ENCODE peak calls at places on chromosomes 11 and 22, in five cellular contexts. U, B, M, W and P are unnamed samples.

GRCh38 chr11:57311109-57311936 is 13.4 kb downstream of the TNKS1BP1 start:
- DNase-seq in M (peak), W (peak), U (peak), B (peak), P (peak)

GRCh38 chr22:37545703-37546435 is 14.4 kb upstream of the CDC42EP1 start:
- DNase-seq in B (peak), M (peak), W (peak), U (peak), P (peak)

GRCh38 chr11:35954205-35954604 is 10.3 kb downstream of the LDLRAD3 start:
- DNase-seq in B (no peak), M (no peak), W (no peak), U (no peak), P (no peak)

GRCh38 chr22:46387748-46388147 is 52.2 kb downstream of the TRMU start:
- DNase-seq in B (no peak), U (no peak), W (no peak), M (no peak), P (no peak)

GRCh38 chr22:40517631-40518030 is 118.9 kb downstream of the MRTFA start:
- DNase-seq in W (no peak), B (no peak), M (no peak), U (no peak), P (no peak)

GRCh38 chr11:110903830-110904229 is 191.6 kb upstream of the ARHGAP20 start:
- DNase-seq in B (peak), M (no peak), W (no peak), U (no peak), P (no peak)

GRCh38 chr11:64056213-64056785 is 20.6 kb downstream of the FLRT1 start:
- DNase-seq in W (no peak), M (no peak), U (no peak), B (no peak), P (no peak)

GRCh38 chr11:32960553-32961164 is 55.0 kb upstream of the DEPDC7 start:
- DNase-seq in U (no peak), M (peak), W (peak), B (peak), P (no peak)

GRCh38 chr22:31150615-31151014 is 9.4 kb upstream of the RNF185 start:
- DNase-seq in B (no peak), U (no peak), W (no peak), M (peak), P (peak)
- TF ChIP-seq CTCF in B (peak), U (peak), W (peak), M (peak), P (peak)

GRCh38 chr11:4054643-4055042 is 40.0 kb upstream of the RRM1 start:
- DNase-seq in W (no peak), B (no peak), M (no peak), U (no peak), P (no peak)

GRCh38 chr11:4061700-4062099 is 32.9 kb upstream of the RRM1 start:
- DNase-seq in B (no peak), U (no peak), W (no peak), M (no peak), P (no peak)

GRCh38 chr11:4060182-4060923 is 34.2 kb upstream of the RRM1 start:
- DNase-seq in U (no peak), B (peak), M (no peak), W (no peak), P (no peak)

GRCh38 chr11:4063348-4063747 is 31.3 kb upstream of the RRM1 start:
- DNase-seq in M (no peak), B (no peak), W (no peak), U (no peak), P (no peak)

DNA sequence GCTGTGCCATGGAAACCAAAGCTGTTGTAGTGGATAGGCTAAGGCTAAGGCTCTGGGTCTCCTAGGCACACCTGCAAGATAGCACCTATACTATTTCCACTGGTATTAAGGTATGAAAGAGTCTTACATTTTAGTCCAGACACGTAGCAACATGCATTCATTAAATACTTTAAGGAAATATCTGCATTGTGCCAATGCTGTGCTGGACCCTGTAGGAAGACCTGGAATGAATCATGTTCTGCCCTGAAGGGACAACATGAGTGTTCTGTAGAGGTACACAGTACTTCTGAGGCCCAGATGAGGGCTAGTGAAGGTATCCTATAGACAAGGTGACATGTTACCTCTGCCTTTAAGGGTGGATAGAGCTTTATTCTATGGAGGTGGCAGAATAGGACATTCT is 35.2 kb upstream of the RRM1 start:
- DNase-seq in W (no peak), U (no peak), M (no peak), B (no peak), P (no peak)
- TF ChIP-seq CTCF in W (no peak), U (no peak), M (no peak), B (no peak), P (no peak)

GRCh38 chr11:101523634-101524260 is 60.1 kb downstream of the TRPC6 start:
- DNase-seq in M (no peak), B (no peak), W (no peak), U (no peak), P (no peak)
- TF ChIP-seq CTCF in M (no peak), B (no peak), W (no peak), U (no peak), P (no peak)

GRCh38 chr11:72814831-72815618 is 814 bp downstream of the ATG16L2 start:
- DNase-seq in B (peak), W (peak), U (no peak), M (peak), P (peak)
- TF ChIP-seq CTCF in B (peak), W (no peak), U (no peak), M (no peak), P (no peak)

GRCh38 chr22:44360306-44360685 is 47.5 kb upstream of the SHISAL1 start:
- DNase-seq in W (no peak), B (no peak), U (peak), M (no peak), P (no peak)

GRCh38 chr22:44359496-44360110 is 46.9 kb upstream of the SHISAL1 start:
- DNase-seq in W (no peak), U (peak), B (no peak), M (no peak), P (no peak)

GRCh38 chr22:44362249-44363040 is 49.7 kb upstream of the SHISAL1 start:
- DNase-seq in B (no peak), W (no peak), U (peak), M (no peak), P (no peak)

GRCh38 chr22:44361391-44362126 is 48.8 kb upstream of the SHISAL1 start:
- DNase-seq in B (no peak), M (no peak), U (peak), W (peak), P (peak)

DNA sequence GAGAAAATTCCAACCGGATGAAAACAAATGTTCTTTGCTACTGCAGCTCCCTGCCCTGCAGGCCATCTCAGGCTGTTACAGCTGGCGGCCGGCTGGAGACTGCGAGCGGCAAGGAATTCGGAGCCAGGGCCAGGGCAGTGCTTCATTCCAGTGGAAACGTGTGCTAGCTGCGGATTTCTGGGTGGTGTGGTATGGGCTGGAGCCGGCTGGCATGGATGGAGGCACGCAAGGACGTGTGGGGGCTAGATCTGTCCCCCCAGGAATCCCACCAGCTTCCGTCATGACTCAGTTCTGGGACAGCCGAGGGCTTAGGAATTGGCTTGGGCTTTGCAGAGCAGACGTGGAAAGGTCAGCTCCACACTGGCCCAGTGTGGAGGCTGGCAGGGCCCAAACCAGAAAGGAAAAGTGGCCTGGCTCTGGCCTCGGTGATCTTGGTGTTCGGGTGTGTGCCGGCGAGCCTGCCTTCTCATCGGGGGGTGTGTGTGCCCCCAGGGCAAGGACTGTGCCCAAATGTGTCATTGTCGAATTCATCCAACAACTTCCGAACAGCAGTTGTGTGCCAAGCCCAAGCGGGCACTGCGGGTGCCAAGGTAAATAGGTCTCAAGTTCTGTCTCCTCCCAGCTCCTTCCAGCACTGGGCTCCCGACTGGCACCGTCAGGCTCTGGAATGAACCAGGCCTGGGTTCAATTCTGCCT is 48.1 kb upstream of the SHISAL1 start:
- DNase-seq in U (peak), W (peak), B (peak), M (no peak), P (peak)
- TF ChIP-seq CTCF in U (no peak), W (no peak), B (no peak), M (peak), P (no peak)

DNA sequence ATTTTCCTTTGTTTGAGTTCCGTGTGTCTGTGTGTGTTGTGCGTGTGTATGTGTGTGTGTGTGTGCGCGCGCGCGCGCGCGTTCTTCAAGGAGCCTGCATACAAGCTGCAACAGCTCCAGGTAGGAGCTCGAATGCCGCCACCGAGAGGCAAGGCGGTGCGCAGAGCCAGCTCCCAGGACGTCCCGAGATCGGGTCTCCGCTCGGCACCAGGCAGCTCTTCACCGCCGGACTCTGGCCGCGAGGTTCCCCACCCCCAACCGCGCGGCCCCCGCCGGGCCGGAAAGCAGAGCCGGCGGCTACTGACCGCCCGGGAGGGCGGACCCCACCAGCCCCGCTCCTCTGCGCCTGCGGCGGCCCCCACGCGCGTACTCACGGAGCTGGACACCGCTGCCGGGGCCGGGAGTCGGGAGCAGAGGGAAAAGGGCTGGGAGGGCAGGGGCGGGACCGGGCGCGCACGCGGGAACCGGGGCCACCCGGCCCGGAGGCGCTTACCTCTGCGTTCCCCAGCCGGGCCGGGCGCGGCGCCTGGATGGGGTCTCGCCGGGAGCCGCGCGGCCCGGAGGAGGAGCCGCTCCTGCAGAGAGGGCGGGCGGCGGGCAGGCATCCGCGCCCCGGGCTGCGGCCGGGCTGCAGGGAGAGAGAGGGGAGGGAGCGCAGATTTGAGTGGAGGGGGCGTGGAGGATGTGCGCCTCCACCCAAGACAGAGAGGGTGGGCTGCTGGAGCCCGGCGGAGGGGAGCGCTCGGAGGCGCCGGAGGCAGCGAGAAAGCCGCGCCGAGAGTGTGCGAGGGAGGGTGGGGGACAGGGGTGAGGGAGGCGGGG is 40.3 kb upstream of the AKIP1 start:
- DNase-seq in B (peak), M (peak), W (peak), U (peak), P (peak)
- TF ChIP-seq CTCF in B (no peak), M (no peak), W (no peak), U (no peak), P (no peak)